ENCODE peak calls at places on chromosome 17, in nine cellular contexts. A is stomach, K is H4, B is fibroblast of mammary gland, G is HFFc6, E is GM04503, P is posterior cingulate gyrus, X is HTR-8/SVneo, R is GM10248. Y is an unnamed sample.

GRCh38 chr17:36599546-36600250 is 1.7 kb upstream of the MRM1 start:
- DNase-seq in A (no peak), K (no peak), B (no peak), G (no peak), E (no peak), P (peak; percentile 8), X (no peak), R (no peak), Y (no peak)

GRCh38 chr17:71409712-71410111 is 711.1 kb upstream of the SOX9 start:
- DNase-seq in A (no peak), K (peak; percentile 76), B (peak; percentile 84), G (peak; percentile 83), E (peak; percentile 79), P (no peak), X (peak; percentile 55), R (no peak), Y (no peak)

GRCh38 chr17:80942360-80943345 is 49.0 kb upstream of the CHMP6 start:
- DNase-seq in A (peak; percentile 76), K (no peak), B (peak; percentile 88), G (peak; percentile 42), E (peak; percentile 70), P (peak; percentile 93), X (no peak), R (no peak), Y (peak; percentile 64)

GRCh38 chr17:82277851-82278250 is 4.4 kb upstream of the CSNK1D start:
- DNase-seq in A (no peak), K (no peak), B (no peak), G (no peak), E (no peak), P (peak; percentile 63), X (no peak), R (no peak), Y (peak; percentile 70)

GRCh38 chr17:80596760-80597608 is 52.3 kb downstream of the RPTOR start:
- DNase-seq in A (no peak), K (no peak), B (peak; percentile 33), G (no peak), E (no peak), P (no peak), X (no peak), R (no peak), Y (no peak)

GRCh38 chr17:57332501-57332900 is 76.2 kb downstream of the MSI2 start:
- DNase-seq in A (no peak), K (no peak), B (no peak), G (no peak), E (no peak), P (no peak), X (no peak), R (no peak), Y (no peak)

GRCh38 chr17:3827124-3827773 is 18.8 kb downstream of the NCBP3 start:
- DNase-seq in A (peak; percentile 65), K (peak; percentile 11), B (peak; percentile 83), G (peak; percentile 59), E (no peak), P (no peak), X (peak; percentile 48), R (peak; percentile 65), Y (peak; percentile 92)

GRCh38 chr17:32958418-32958817 is 30.5 kb downstream of the TMEM98 start:
- DNase-seq in A (no peak), K (no peak), B (peak; percentile 48), G (peak; percentile 66), E (peak; percentile 74), P (no peak), X (no peak), R (no peak), Y (no peak)

GRCh38 chr17:43578699-43579569 is 32.8 kb upstream of the ETV4 start:
- DNase-seq in A (no peak), K (peak; percentile 63), B (peak; percentile 36), G (peak; percentile 32), E (peak; percentile 41), P (no peak), X (peak; percentile 57), R (peak; percentile 64), Y (no peak)

GRCh38 chr17:75778861-75779249 is 5.8 kb upstream of the UNK start:
- DNase-seq in A (peak; percentile 62), K (no peak), B (no peak), G (no peak), E (no peak), P (no peak), X (no peak), R (peak; percentile 63), Y (no peak)

GRCh38 chr17:54944796-54945195 is 23.7 kb downstream of the COX11 start:
- DNase-seq in A (no peak), K (peak; percentile 83), B (peak; percentile 15), G (no peak), E (no peak), P (no peak), X (no peak), R (no peak), Y (no peak)